ENCODE peak calls at places on chromosome 7, in five cellular contexts. O, J, U, M and G are unnamed samples.

GRCh38 chr7:134845461-134845860 is 66.0 kb downstream of the CALD1 start:
- DNase-seq in O (no peak), J (no peak), U (no peak), M (no peak), G (no peak)

GRCh38 chr7:88169717-88170320 is 50.0 kb downstream of the SRI start:
- DNase-seq in O (no peak), J (peak), U (peak), M (no peak), G (no peak)

GRCh38 chr7:1455955-1456354 is 3.3 kb downstream of the MICALL2 start:
- DNase-seq in O (no peak), J (no peak), U (no peak), M (no peak), G (no peak)

GRCh38 chr7:102439963-102440795 is 6.8 kb downstream of the ORAI2 start:
- DNase-seq in O (no peak), J (peak), U (no peak), M (peak), G (peak)

GRCh38 chr7:44748042-44748947 is at the start of gene ZMIZ2:
- DNase-seq in O (peak), J (peak), U (peak), M (peak), G (peak)

GRCh38 chr7:120554960-120555571 is 282.1 kb downstream of the KCND2 start:
- DNase-seq in O (peak), J (peak), U (peak), M (peak), G (peak)

GRCh38 chr7:40833541-40834234 is 698.9 kb downstream of the SUGCT start:
- DNase-seq in O (no peak), J (peak), U (no peak), M (no peak), G (no peak)

GRCh38 chr7:37405603-37406122 is 43.0 kb downstream of the ELMO1 start:
- DNase-seq in O (no peak), J (no peak), U (peak), M (no peak), G (no peak)

GRCh38 chr7:7416031-7416968 is 119.4 kb downstream of the COL28A1 start:
- DNase-seq in O (no peak), J (no peak), U (no peak), M (no peak), G (no peak)

GRCh38 chr7:150793569-150794238 is 6.5 kb downstream of the TMEM176B start:
- DNase-seq in O (no peak), J (peak), U (no peak), M (no peak), G (no peak)

GRCh38 chr7:124784879-124785818 is 19.6 kb upstream of the GPR37 start:
- DNase-seq in O (no peak), J (peak), U (peak), M (peak), G (peak)

GRCh38 chr7:29343379-29343778 is 148.8 kb downstream of the CHN2 start:
- DNase-seq in O (no peak), J (no peak), U (no peak), M (no peak), G (no peak)

GRCh38 chr7:34438436-34438835 is 219.6 kb upstream of the NPSR1 start:
- DNase-seq in O (no peak), J (no peak), U (no peak), M (no peak), G (no peak)

GRCh38 chr7:81308643-81309354 is 389.9 kb upstream of the SEMA3C start:
- DNase-seq in O (no peak), J (peak), U (no peak), M (peak), G (peak)

GRCh38 chr7:74289660-74290589 is 718 bp downstream of the CLIP2 start:
- DNase-seq in O (no peak), J (no peak), U (no peak), M (no peak), G (no peak)

GRCh38 chr7:81415181-81415580 is 354.7 kb downstream of the HGF start:
- DNase-seq in O (no peak), J (peak), U (no peak), M (no peak), G (no peak)

GRCh38 chr7:135966341-135967043 is 10.7 kb downstream of the MTPN start:
- DNase-seq in O (no peak), J (no peak), U (no peak), M (no peak), G (no peak)